ENCODE peak calls at places on chromosome 21, in six cellular contexts. T, N, Q, H, U and Y are unnamed samples.
A peak's percentile ranks its signal among the peaks of the same experiment; 100 is the strongest.

GRCh38 chr21:46557469-46557868 is 47.4 kb downstream of the S100B start:
- DNase-seq in T (no peak), N (no peak), Q (no peak), H (no peak), U (no peak), Y (peak; percentile 58)

GRCh38 chr21:34881894-34882371 is 167.2 kb downstream of the RUNX1 start:
- DNase-seq in T (no peak), N (no peak), Q (no peak), H (no peak), U (peak; percentile 39), Y (no peak)

GRCh38 chr21:45954271-45954670 is 27.3 kb upstream of the COL6A1 start:
- DNase-seq in T (no peak), N (no peak), Q (no peak), H (peak; percentile 49), U (no peak), Y (no peak)

GRCh38 chr21:43916691-43917514 is 51.9 kb downstream of the AGPAT3 start:
- DNase-seq in T (no peak), N (peak; percentile 67), Q (peak; percentile 69), H (peak; percentile 38), U (no peak), Y (peak; percentile 85)

GRCh38 chr21:37166733-37167132 is 93.7 kb downstream of the TTC3 start:
- DNase-seq in T (no peak), N (no peak), Q (peak; percentile 40), H (no peak), U (no peak), Y (peak; percentile 33)

GRCh38 chr21:46216132-46216747 is 12.3 kb downstream of the LSS start:
- DNase-seq in T (no peak), N (no peak), Q (no peak), H (peak; percentile 50), U (no peak), Y (no peak)

GRCh38 chr21:18349468-18349867 is 54.1 kb downstream of the TMPRSS15 start:
- DNase-seq in T (no peak), N (no peak), Q (no peak), H (no peak), U (no peak), Y (no peak)

GRCh38 chr21:44911384-44912157 is 9.1 kb downstream of the ITGB2 start:
- DNase-seq in T (peak; percentile 20), N (peak; percentile 79), Q (peak; percentile 68), H (no peak), U (no peak), Y (peak; percentile 81)

GRCh38 chr21:16891821-16892220 is 621.0 kb upstream of the CXADR start:
- DNase-seq in T (no peak), N (no peak), Q (no peak), H (no peak), U (no peak), Y (no peak)

GRCh38 chr21:37787456-37787855 is 128.8 kb downstream of the KCNJ6 start:
- DNase-seq in T (no peak), N (no peak), Q (no peak), H (no peak), U (no peak), Y (no peak)

GRCh38 chr21:14773777-14774345 is 227.7 kb upstream of the SAMSN1 start:
- DNase-seq in T (peak; percentile 63), N (no peak), Q (peak; percentile 90), H (no peak), U (no peak), Y (no peak)

GRCh38 chr21:8990326-8991087 is 1530.9 kb upstream of the TPTE start:
- DNase-seq in T (no peak), N (no peak), Q (peak; percentile 86), H (no peak), U (peak; percentile 92), Y (no peak)

GRCh38 chr21:40052276-40052675 is 185.0 kb downstream of the PCP4 start:
- DNase-seq in T (no peak), N (no peak), Q (no peak), H (no peak), U (no peak), Y (no peak)

GRCh38 chr21:20592482-20592881 is 405.7 kb upstream of the NCAM2 start:
- DNase-seq in T (peak; percentile 5), N (no peak), Q (peak; percentile 41), H (no peak), U (no peak), Y (no peak)

GRCh38 chr21:45049725-45050359 is 24.5 kb upstream of the ADARB1 start:
- DNase-seq in T (no peak), N (no peak), Q (no peak), H (no peak), U (no peak), Y (no peak)

GRCh38 chr21:45325206-45326168 is 37.8 kb upstream of the POFUT2 start:
- DNase-seq in T (no peak), N (no peak), Q (no peak), H (peak; percentile 64), U (no peak), Y (peak; percentile 71)

GRCh38 chr21:46207920-46208571 is 20.5 kb downstream of the LSS start:
- DNase-seq in T (no peak), N (no peak), Q (no peak), H (peak; percentile 50), U (no peak), Y (peak; percentile 63)

GRCh38 chr21:37367301-37367757 is 756 bp downstream of the DYRK1A start:
- DNase-seq in T (no peak), N (no peak), Q (no peak), H (no peak), U (no peak), Y (peak; percentile 92)

GRCh38 chr21:24115141-24115540 is 1492.1 kb downstream of the MRPL39 start:
- DNase-seq in T (no peak), N (no peak), Q (no peak), H (no peak), U (no peak), Y (no peak)

GRCh38 chr21:45901061-45901690 is 80.4 kb upstream of the COL6A1 start:
- DNase-seq in T (no peak), N (no peak), Q (no peak), H (peak; percentile 44), U (no peak), Y (no peak)

GRCh38 chr21:45844181-45844580 is 137.4 kb upstream of the COL6A1 start:
- DNase-seq in T (no peak), N (no peak), Q (no peak), H (no peak), U (no peak), Y (no peak)

GRCh38 chr21:45175326-45176085 is 101.1 kb downstream of the ADARB1 start:
- DNase-seq in T (no peak), N (no peak), Q (no peak), H (no peak), U (peak; percentile 83), Y (no peak)

GRCh38 chr21:17903029-17903806 is 84.1 kb upstream of the C21orf91 start:
- DNase-seq in T (no peak), N (no peak), Q (peak; percentile 10), H (no peak), U (no peak), Y (no peak)

GRCh38 chr21:34992180-34992579 is 56.9 kb downstream of the RUNX1 start:
- DNase-seq in T (no peak), N (no peak), Q (no peak), H (no peak), U (no peak), Y (no peak)

GRCh38 chr21:14646893-14647292 is 100.8 kb upstream of the SAMSN1 start:
- DNase-seq in T (no peak), N (no peak), Q (no peak), H (no peak), U (no peak), Y (no peak)

GRCh38 chr21:39660191-39660590 is 47.5 kb downstream of the B3GALT5 start:
- DNase-seq in T (no peak), N (no peak), Q (peak; percentile 21), H (no peak), U (no peak), Y (no peak)

GRCh38 chr21:46057111-46057709 is 40.7 kb upstream of the COL6A2 start:
- DNase-seq in T (no peak), N (no peak), Q (no peak), H (peak; percentile 65), U (no peak), Y (peak; percentile 17)

GRCh38 chr21:39630827-39631226 is 18.1 kb downstream of the B3GALT5 start:
- DNase-seq in T (no peak), N (no peak), Q (no peak), H (no peak), U (no peak), Y (no peak)

GRCh38 chr21:42298657-42299056 is 16.6 kb downstream of the TFF3 start:
- DNase-seq in T (no peak), N (no peak), Q (no peak), H (no peak), U (no peak), Y (no peak)
- TF ChIP-seq POLR2AphosphoS5 in T (no peak), N (no peak), Q (no peak), H (no peak), U (no peak), Y (no peak)

GRCh38 chr21:41712201-41712600 is 54.7 kb downstream of the RIPK4 start:
- DNase-seq in T (no peak), N (no peak), Q (no peak), H (no peak), U (no peak), Y (no peak)

GRCh38 chr21:41712730-41713129 is 54.1 kb downstream of the RIPK4 start:
- DNase-seq in T (peak; percentile 16), N (no peak), Q (no peak), H (no peak), U (no peak), Y (no peak)

GRCh38 chr21:41710823-41711160 is 56.1 kb downstream of the RIPK4 start:
- DNase-seq in T (no peak), N (no peak), Q (no peak), H (no peak), U (no peak), Y (no peak)

GRCh38 chr21:41709965-41710822 is 56.7 kb downstream of the RIPK4 start:
- DNase-seq in T (no peak), N (no peak), Q (no peak), H (no peak), U (no peak), Y (no peak)

GRCh38 chr21:41711416-41712023 is 55.3 kb downstream of the RIPK4 start:
- DNase-seq in T (no peak), N (no peak), Q (no peak), H (no peak), U (no peak), Y (no peak)
- TF ChIP-seq POLR2AphosphoS5 in T (no peak), N (no peak), Q (no peak), H (no peak), U (no peak), Y (no peak)

GRCh38 chr21:32569261-32570230 is 15.8 kb downstream of the TCP10L start:
- DNase-seq in T (peak; percentile 87), N (peak; percentile 63), Q (peak; percentile 91), H (peak; percentile 84), U (no peak), Y (peak; percentile 92)
- TF ChIP-seq POLR2AphosphoS5 in T (no peak), N (no peak), Q (no peak), H (no peak), U (peak; percentile 41), Y (peak; percentile 38)

DNA sequence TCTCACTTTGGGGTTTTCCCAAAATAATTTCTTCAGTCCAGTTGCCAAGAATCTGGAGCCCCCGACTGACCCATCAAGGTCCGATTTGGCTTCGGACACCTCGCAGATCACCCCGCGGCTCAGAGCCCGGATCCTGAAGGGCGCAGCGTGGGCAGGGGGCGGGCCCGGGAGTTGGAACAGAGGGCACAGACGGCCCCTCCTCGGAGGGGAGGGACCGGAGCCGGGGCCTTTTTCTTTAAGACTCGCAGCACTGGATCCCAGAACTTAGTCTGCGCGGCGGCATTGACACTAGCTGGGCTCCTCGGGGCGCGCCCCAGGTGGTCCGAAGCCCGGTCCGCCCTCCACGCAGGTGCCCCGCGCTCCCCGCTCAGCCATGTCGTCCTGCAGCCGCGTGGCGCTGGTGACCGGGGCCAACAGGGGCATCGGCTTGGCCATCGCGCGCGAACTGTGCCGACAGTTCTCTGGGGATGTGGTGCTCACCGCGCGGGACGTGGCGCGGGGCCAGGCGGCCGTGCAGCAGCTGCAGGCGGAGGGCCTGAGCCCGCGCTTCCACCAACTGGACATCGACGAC is at the start of gene CBR3:
- DNase-seq in T (no peak), N (no peak), Q (no peak), H (peak; percentile 83), U (no peak), Y (peak; percentile 64)
- TF ChIP-seq POLR2AphosphoS5 in T (no peak), N (no peak), Q (no peak), H (no peak), U (peak; percentile 15), Y (no peak)